ENCODE peak calls at places on chromosome X, in ten cellular contexts. Z is vagina, S is Peyer's patch, Q is transverse colon, A is psoas muscle, N is neuronal stem cell, G is fibroblast of lung, K is IMR-90, E is neural progenitor cell, F is kidney. D is an unnamed sample.

GRCh38 chrX:150543230-150544155 is 24.9 kb upstream of the MTM1 start:
- DNase-seq in Z (no peak), S (no peak), Q (no peak), A (no peak), N (no peak), G (no peak), K (no peak), E (peak), F (no peak), D (no peak)

GRCh38 chrX:137945470-137945869 is 379.5 kb downstream of the ZIC3 start:
- DNase-seq in Z (no peak), S (no peak), Q (no peak), A (no peak), N (no peak), G (no peak), K (no peak), E (no peak), F (no peak), D (no peak)

GRCh38 chrX:10110984-10111363 is 45.8 kb upstream of the CLCN4 start:
- DNase-seq in Z (no peak), S (peak), Q (no peak), A (no peak), N (no peak), G (no peak), K (no peak), E (no peak), F (no peak), D (peak)

GRCh38 chrX:52346462-52347165 is 22.2 kb upstream of the XAGE2 start:
- DNase-seq in Z (no peak), S (no peak), Q (no peak), A (no peak), N (no peak), G (peak), K (peak), E (no peak), F (no peak), D (no peak)

GRCh38 chrX:72569786-72570185 is 2.9 kb downstream of the HDAC8 start:
- DNase-seq in Z (no peak), S (no peak), Q (no peak), A (no peak), N (no peak), G (peak), K (peak), E (no peak), F (no peak), D (no peak)

GRCh38 chrX:97126020-97126419 is 242.3 kb downstream of the RPA4 start:
- DNase-seq in Z (no peak), S (no peak), Q (no peak), A (no peak), N (no peak), G (peak), K (peak), E (no peak), F (no peak), D (no peak)

GRCh38 chrX:129925305-129926092 is 19.5 kb downstream of the UTP14A start:
- DNase-seq in Z (no peak), S (peak), Q (peak), A (peak), N (peak), G (peak), K (peak), E (peak), F (no peak), D (peak)

GRCh38 chrX:38409289-38409688 is 56.9 kb downstream of the OTC start:
- DNase-seq in Z (no peak), S (no peak), Q (no peak), A (no peak), N (no peak), G (no peak), K (no peak), E (no peak), F (no peak), D (no peak)

GRCh38 chrX:57070185-57070984 is 51.0 kb downstream of the SPIN2B start:
- DNase-seq in Z (no peak), S (no peak), Q (no peak), A (no peak), N (no peak), G (no peak), K (no peak), E (peak), F (peak), D (no peak)

GRCh38 chrX:71366674-71367256 is 608 bp downstream of the TAF1 start:
- DNase-seq in Z (no peak), S (no peak), Q (peak), A (peak), N (no peak), G (peak), K (peak), E (peak), F (no peak), D (peak)

GRCh38 chrX:73987166-73987565 is 316.8 kb upstream of the ZCCHC13 start:
- DNase-seq in Z (no peak), S (no peak), Q (no peak), A (no peak), N (no peak), G (no peak), K (no peak), E (no peak), F (no peak), D (no peak)

GRCh38 chrX:85381602-85382001 is 2.1 kb upstream of the POF1B start:
- DNase-seq in Z (no peak), S (no peak), Q (no peak), A (no peak), N (no peak), G (no peak), K (no peak), E (no peak), F (no peak), D (no peak)

GRCh38 chrX:49842603-49843002 is 13.5 kb downstream of the PAGE4 start:
- DNase-seq in Z (no peak), S (no peak), Q (no peak), A (no peak), N (no peak), G (no peak), K (no peak), E (no peak), F (no peak), D (no peak)

GRCh38 chrX:38959736-38960534 is 158.7 kb downstream of the MID1IP1 start:
- DNase-seq in Z (no peak), S (no peak), Q (no peak), A (no peak), N (no peak), G (no peak), K (no peak), E (no peak), F (no peak), D (no peak)

GRCh38 chrX:106177106-106177981 is 9.2 kb downstream of the PWWP3B start:
- DNase-seq in Z (no peak), S (no peak), Q (no peak), A (peak), N (peak), G (peak), K (no peak), E (peak), F (no peak), D (no peak)

GRCh38 chrX:130778773-130779172 is 124.2 kb downstream of the ENOX2 start:
- DNase-seq in Z (no peak), S (no peak), Q (no peak), A (no peak), N (no peak), G (peak), K (peak), E (no peak), F (no peak), D (no peak)

GRCh38 chrX:145821291-145821897 is 3.8 kb downstream of the SLITRK2 start:
- DNase-seq in Z (no peak), S (no peak), Q (no peak), A (no peak), N (no peak), G (no peak), K (no peak), E (peak), F (peak), D (no peak)

GRCh38 chrX:95505721-95506120 is 1178.9 kb upstream of the DIAPH2 start:
- DNase-seq in Z (no peak), S (no peak), Q (no peak), A (no peak), N (peak), G (no peak), K (no peak), E (peak), F (no peak), D (no peak)

GRCh38 chrX:149312936-149313432 is 192.1 kb downstream of the IDS start:
- DNase-seq in Z (no peak), S (no peak), Q (no peak), A (no peak), N (no peak), G (peak), K (no peak), E (no peak), F (no peak), D (no peak)

GRCh38 chrX:41394293-41394692 is 52.9 kb upstream of the NYX start:
- DNase-seq in Z (no peak), S (no peak), Q (no peak), A (no peak), N (no peak), G (no peak), K (no peak), E (no peak), F (no peak), D (no peak)

GRCh38 chrX:155086202-155086840 is 15.0 kb downstream of the BRCC3 start:
- DNase-seq in Z (no peak), S (peak), Q (peak), A (no peak), N (no peak), G (no peak), K (peak), E (peak), F (peak), D (peak)

GRCh38 chrX:116194649-116195048 is 24.1 kb downstream of the AGTR2 start:
- DNase-seq in Z (no peak), S (no peak), Q (no peak), A (no peak), N (no peak), G (no peak), K (no peak), E (no peak), F (no peak), D (no peak)

DNA sequence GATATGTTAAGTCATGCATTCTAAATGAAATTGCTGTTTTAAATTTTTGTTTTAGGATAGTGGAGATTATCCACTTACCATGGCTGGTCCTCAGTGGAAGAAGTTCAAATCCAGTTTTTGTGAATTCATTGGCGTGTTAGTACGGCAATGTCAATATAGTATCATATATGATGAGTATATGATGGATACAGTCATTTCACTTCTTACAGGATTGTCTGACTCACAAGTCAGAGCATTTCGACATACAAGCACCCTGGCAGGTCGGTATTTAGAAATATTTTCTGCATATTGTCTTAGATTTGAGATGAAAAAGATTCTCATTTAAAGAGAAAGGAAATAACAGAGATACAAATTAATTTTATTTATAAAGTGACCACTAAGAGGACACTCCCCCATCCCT is 83.6 kb downstream of the STAG2 start:
- DNase-seq in Z (no peak), S (no peak), Q (no peak), A (no peak), N (no peak), G (no peak), K (peak), E (no peak), F (no peak), D (no peak)
- H3K27ac ChIP-seq in Z (no peak), S (no peak), Q (no peak), A (no peak), N (no peak), G (no peak), K (no peak), E (no peak), F (no peak), D (no peak)

GRCh38 chrX:103212749-103213457 is 2.0 kb upstream of the BEX4 start:
- DNase-seq in Z (no peak), S (no peak), Q (peak), A (no peak), N (no peak), G (no peak), K (no peak), E (no peak), F (no peak), D (no peak)
- H3K27ac ChIP-seq in Z (no peak), S (no peak), Q (no peak), A (no peak), N (no peak), G (no peak), K (no peak), E (no peak), F (no peak), D (no peak)

GRCh38 chrX:110125435-110125834 is 122.5 kb downstream of the TMEM164 start:
- DNase-seq in Z (no peak), S (no peak), Q (no peak), A (no peak), N (no peak), G (peak), K (peak), E (peak), F (no peak), D (no peak)
- H3K27ac ChIP-seq in Z (no peak), S (no peak), Q (no peak), A (peak), N (no peak), G (no peak), K (no peak), E (no peak), F (no peak), D (no peak)

GRCh38 chrX:104987063-104987462 is 233.4 kb downstream of the TEX13A start:
- DNase-seq in Z (no peak), S (no peak), Q (no peak), A (no peak), N (no peak), G (peak), K (no peak), E (no peak), F (no peak), D (no peak)

GRCh38 chrX:104988038-104988437 is 232.5 kb downstream of the TEX13A start:
- DNase-seq in Z (no peak), S (no peak), Q (no peak), A (no peak), N (no peak), G (peak), K (no peak), E (no peak), F (no peak), D (no peak)
- H3K27ac ChIP-seq in Z (no peak), S (no peak), Q (no peak), A (no peak), N (no peak), G (no peak), K (no peak), E (no peak), F (no peak), D (no peak)

DNA sequence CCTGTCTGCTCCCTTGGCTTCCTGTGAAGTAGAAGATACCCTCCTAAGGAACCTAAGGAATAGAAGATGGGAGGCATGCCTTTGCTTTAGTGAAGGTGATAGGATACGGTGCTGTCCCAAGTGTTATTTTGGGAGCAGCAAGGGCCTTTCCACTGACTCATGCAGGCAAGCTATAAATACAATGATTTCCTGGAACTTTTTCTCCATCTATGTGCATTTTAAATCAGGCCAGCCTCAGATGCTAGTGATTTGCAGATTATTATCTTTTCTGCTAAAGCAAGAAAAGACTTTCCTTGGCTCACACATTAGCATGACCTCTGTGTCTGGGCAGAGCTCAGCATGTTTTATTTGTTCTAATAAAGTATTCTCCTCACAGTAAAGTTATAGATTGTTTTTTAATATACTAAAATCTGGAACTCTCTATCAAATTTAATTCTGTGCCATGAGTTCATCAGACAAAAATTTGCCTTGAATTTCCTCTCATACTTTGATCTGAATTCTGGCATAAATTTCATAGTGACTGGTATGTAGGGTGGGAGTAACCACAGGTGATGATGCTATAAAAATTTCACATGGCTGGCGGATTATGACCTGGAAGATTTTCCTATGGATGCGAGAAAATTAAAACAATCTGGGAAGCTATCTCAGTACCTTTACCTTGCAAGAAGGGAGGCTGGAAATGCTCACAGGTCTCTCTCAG is 131.7 kb downstream of the REPS2 start:
- DNase-seq in Z (no peak), S (no peak), Q (no peak), A (no peak), N (no peak), G (peak), K (peak), E (no peak), F (no peak), D (no peak)
- H3K27ac ChIP-seq in Z (peak), S (no peak), Q (no peak), A (no peak), N (no peak), G (peak), K (no peak), E (no peak), F (no peak), D (no peak)

GRCh38 chrX:11949291-11949690 is 189.0 kb upstream of the FRMPD4 start:
- DNase-seq in Z (no peak), S (no peak), Q (no peak), A (no peak), N (no peak), G (no peak), K (no peak), E (no peak), F (no peak), D (no peak)

GRCh38 chrX:11952176-11952720 is 186.0 kb upstream of the FRMPD4 start:
- DNase-seq in Z (no peak), S (no peak), Q (no peak), A (no peak), N (no peak), G (no peak), K (peak), E (no peak), F (no peak), D (no peak)

GRCh38 chrX:11954196-11954595 is 184.1 kb upstream of the FRMPD4 start:
- DNase-seq in Z (no peak), S (no peak), Q (no peak), A (no peak), N (no peak), G (peak), K (no peak), E (no peak), F (no peak), D (no peak)

GRCh38 chrX:11953615-11954014 is 184.7 kb upstream of the FRMPD4 start:
- DNase-seq in Z (no peak), S (no peak), Q (no peak), A (no peak), N (peak), G (peak), K (peak), E (peak), F (no peak), D (no peak)
- H3K27ac ChIP-seq in Z (no peak), S (no peak), Q (no peak), A (no peak), N (no peak), G (no peak), K (no peak), E (no peak), F (no peak), D (no peak)

GRCh38 chrX:19876962-19877361 is 10.4 kb downstream of the SH3KBP1 start:
- DNase-seq in Z (no peak), S (no peak), Q (no peak), A (no peak), N (no peak), G (no peak), K (no peak), E (no peak), F (no peak), D (no peak)
- H3K27ac ChIP-seq in Z (no peak), S (no peak), Q (no peak), A (no peak), N (no peak), G (no peak), K (no peak), E (no peak), F (no peak), D (no peak)

GRCh38 chrX:65681810-65682209 is 14.4 kb downstream of the MSN start:
- DNase-seq in Z (no peak), S (no peak), Q (no peak), A (no peak), N (no peak), G (no peak), K (no peak), E (no peak), F (no peak), D (no peak)

GRCh38 chrX:65674351-65674893 is 7.0 kb downstream of the MSN start:
- DNase-seq in Z (no peak), S (no peak), Q (no peak), A (no peak), N (no peak), G (peak), K (peak), E (no peak), F (no peak), D (peak)

GRCh38 chrX:65679071-65679540 is 11.7 kb downstream of the MSN start:
- DNase-seq in Z (no peak), S (no peak), Q (no peak), A (peak), N (no peak), G (peak), K (peak), E (no peak), F (no peak), D (no peak)

GRCh38 chrX:65673857-65674350 is 6.5 kb downstream of the MSN start:
- DNase-seq in Z (no peak), S (no peak), Q (no peak), A (no peak), N (no peak), G (no peak), K (no peak), E (no peak), F (no peak), D (no peak)

DNA sequence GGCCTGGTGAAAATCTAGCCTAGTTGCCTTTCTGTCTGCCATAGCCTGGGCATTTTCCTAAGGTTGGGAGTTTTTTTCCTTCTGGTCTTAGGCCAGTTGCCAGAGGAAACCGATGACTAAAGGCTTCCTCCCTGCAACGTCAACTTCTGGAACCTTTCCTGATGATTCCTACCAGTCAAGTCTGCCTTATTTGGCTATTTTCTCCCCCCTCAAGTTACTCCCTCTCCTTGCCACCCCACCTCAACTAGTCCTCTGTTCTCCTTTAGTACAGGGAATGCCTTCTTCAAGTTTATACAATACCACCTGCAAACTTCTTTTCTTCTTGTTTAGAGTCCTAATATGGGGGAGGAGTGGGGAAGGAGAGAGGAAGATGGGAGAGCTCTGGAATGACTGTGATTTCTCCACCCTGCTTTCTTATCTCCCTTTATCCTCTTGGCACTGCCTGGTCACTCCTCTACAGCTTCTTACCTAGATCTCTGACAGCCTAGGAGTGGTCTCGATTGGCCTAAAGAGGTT is 10.6 kb downstream of the MSN start:
- DNase-seq in Z (no peak), S (no peak), Q (no peak), A (no peak), N (no peak), G (peak), K (peak), E (no peak), F (no peak), D (no peak)
- H3K27ac ChIP-seq in Z (peak), S (peak), Q (peak), A (peak), N (no peak), G (peak), K (peak), E (no peak), F (peak), D (peak)

D was measured in CD8-positive, alpha-beta memory T cell.